ENCODE peak calls at places on chromosomes 5 and 9, in eight cellular contexts. One of them, this sample, is unnamed.

GRCh38 chr9:76576344-76576743 is 117.4 kb downstream of the GCNT1 start:
- DNase-seq in brain microvascular endothelial cell: peak; percentile 86
- DNase-seq in GM12865: peak; percentile 68
- DNase-seq in CD8-positive, alpha-beta T cell: peak; percentile 44
- DNase-seq in endodermal cell: no peak
- DNase-seq in astrocyte: peak; percentile 98
- DNase-seq in AG09309: peak; percentile 86
- DNase-seq in HFF-Myc: peak; percentile 44
- DNase-seq in this sample: peak; percentile 76

GRCh38 chr9:84750152-84750865 is 80.8 kb downstream of the NTRK2 start:
- DNase-seq in AG09309: no peak
- DNase-seq in CD8-positive, alpha-beta T cell: no peak
- DNase-seq in HFF-Myc: no peak
- DNase-seq in astrocyte: no peak
- DNase-seq in GM12865: peak; percentile 44
- DNase-seq in brain microvascular endothelial cell: no peak
- DNase-seq in endodermal cell: no peak
- DNase-seq in this sample: no peak

GRCh38 chr5:125064610-125065009 is 318.2 kb upstream of the ZNF608 start:
- DNase-seq in HFF-Myc: no peak
- DNase-seq in astrocyte: peak; percentile 78
- DNase-seq in endodermal cell: no peak
- DNase-seq in brain microvascular endothelial cell: no peak
- DNase-seq in CD8-positive, alpha-beta T cell: no peak
- DNase-seq in GM12865: no peak
- DNase-seq in AG09309: no peak
- DNase-seq in this sample: no peak

GRCh38 chr5:67941750-67942450 is 273.7 kb upstream of the PIK3R1 start:
- DNase-seq in astrocyte: peak; percentile 70
- DNase-seq in AG09309: peak; percentile 38
- DNase-seq in CD8-positive, alpha-beta T cell: no peak
- DNase-seq in GM12865: no peak
- DNase-seq in endodermal cell: no peak
- DNase-seq in brain microvascular endothelial cell: no peak
- DNase-seq in HFF-Myc: no peak
- DNase-seq in this sample: peak; percentile 76

GRCh38 chr5:125481506-125482455 is 735.3 kb upstream of the ZNF608 start:
- DNase-seq in brain microvascular endothelial cell: no peak
- DNase-seq in AG09309: no peak
- DNase-seq in astrocyte: no peak
- DNase-seq in CD8-positive, alpha-beta T cell: no peak
- DNase-seq in GM12865: no peak
- DNase-seq in endodermal cell: no peak
- DNase-seq in HFF-Myc: no peak
- DNase-seq in this sample: no peak

GRCh38 chr9:137452761-137453642 is 6.1 kb downstream of the NSMF start:
- DNase-seq in CD8-positive, alpha-beta T cell: peak; percentile 12
- DNase-seq in astrocyte: no peak
- DNase-seq in HFF-Myc: no peak
- DNase-seq in endodermal cell: no peak
- DNase-seq in GM12865: no peak
- DNase-seq in brain microvascular endothelial cell: no peak
- DNase-seq in AG09309: no peak
- DNase-seq in this sample: no peak

GRCh38 chr9:92147854-92148184 is 32.6 kb upstream of the SPTLC1 start:
- DNase-seq in AG09309: no peak
- DNase-seq in endodermal cell: no peak
- DNase-seq in astrocyte: no peak
- DNase-seq in HFF-Myc: no peak
- DNase-seq in GM12865: no peak
- DNase-seq in brain microvascular endothelial cell: peak; percentile 24
- DNase-seq in CD8-positive, alpha-beta T cell: no peak
- DNase-seq in this sample: peak; percentile 13

GRCh38 chr9:125214186-125214585 is 13.8 kb downstream of the RABEPK start:
- DNase-seq in GM12865: no peak
- DNase-seq in AG09309: no peak
- DNase-seq in astrocyte: no peak
- DNase-seq in brain microvascular endothelial cell: no peak
- DNase-seq in endodermal cell: no peak
- DNase-seq in HFF-Myc: no peak
- DNase-seq in CD8-positive, alpha-beta T cell: no peak
- DNase-seq in this sample: no peak

GRCh38 chr5:95962785-95963184 is 1.1 kb upstream of the ELL2 start:
- DNase-seq in CD8-positive, alpha-beta T cell: no peak
- DNase-seq in GM12865: no peak
- DNase-seq in brain microvascular endothelial cell: peak; percentile 29
- DNase-seq in astrocyte: no peak
- DNase-seq in AG09309: no peak
- DNase-seq in endodermal cell: peak; percentile 87
- DNase-seq in HFF-Myc: no peak
- DNase-seq in this sample: no peak

GRCh38 chr9:2418619-2419018 is 203.0 kb upstream of the VLDLR start:
- DNase-seq in CD8-positive, alpha-beta T cell: no peak
- DNase-seq in brain microvascular endothelial cell: peak; percentile 39
- DNase-seq in astrocyte: peak; percentile 83
- DNase-seq in HFF-Myc: peak; percentile 15
- DNase-seq in AG09309: peak; percentile 35
- DNase-seq in endodermal cell: peak; percentile 64
- DNase-seq in GM12865: no peak
- DNase-seq in this sample: peak; percentile 91

GRCh38 chr9:130847306-130848217 is 12.5 kb downstream of the ABL1 start:
- DNase-seq in AG09309: peak; percentile 100
- DNase-seq in brain microvascular endothelial cell: peak; percentile 97
- DNase-seq in GM12865: no peak
- DNase-seq in endodermal cell: peak; percentile 78
- DNase-seq in CD8-positive, alpha-beta T cell: no peak
- DNase-seq in astrocyte: peak; percentile 100
- DNase-seq in HFF-Myc: peak; percentile 96
- DNase-seq in this sample: peak; percentile 100

GRCh38 chr9:117415584-117415937 is 704 bp upstream of the ASTN2 start:
- DNase-seq in CD8-positive, alpha-beta T cell: no peak
- DNase-seq in AG09309: no peak
- DNase-seq in endodermal cell: peak; percentile 75
- DNase-seq in astrocyte: no peak
- DNase-seq in brain microvascular endothelial cell: no peak
- DNase-seq in HFF-Myc: no peak
- DNase-seq in GM12865: no peak
- DNase-seq in this sample: no peak

GRCh38 chr9:122060481-122060880 is 32.6 kb downstream of the TTLL11 start:
- DNase-seq in endodermal cell: no peak
- DNase-seq in brain microvascular endothelial cell: no peak
- DNase-seq in GM12865: no peak
- DNase-seq in astrocyte: no peak
- DNase-seq in AG09309: no peak
- DNase-seq in HFF-Myc: no peak
- DNase-seq in CD8-positive, alpha-beta T cell: no peak
- DNase-seq in this sample: no peak
- H3K4me3 ChIP-seq in endodermal cell: no peak overlapping the region
- H3K4me3 ChIP-seq in brain microvascular endothelial cell: no peak overlapping the region
- H3K4me3 ChIP-seq in GM12865: no peak overlapping the region
- H3K4me3 ChIP-seq in astrocyte: no peak overlapping the region
- H3K4me3 ChIP-seq in AG09309: no peak overlapping the region
- H3K4me3 ChIP-seq in HFF-Myc: no peak overlapping the region
- H3K4me3 ChIP-seq in CD8-positive, alpha-beta T cell: no peak overlapping the region
- H3K4me3 ChIP-seq in this sample: no peak overlapping the region

GRCh38 chr5:160511280-160511929 is 89.8 kb downstream of the PTTG1 start:
- DNase-seq in astrocyte: no peak
- DNase-seq in endodermal cell: peak; percentile 30
- DNase-seq in HFF-Myc: no peak
- DNase-seq in brain microvascular endothelial cell: no peak
- DNase-seq in AG09309: no peak
- DNase-seq in GM12865: no peak
- DNase-seq in CD8-positive, alpha-beta T cell: no peak
- DNase-seq in this sample: no peak

GRCh38 chr5:160507181-160507811 is 85.6 kb downstream of the PTTG1 start:
- DNase-seq in HFF-Myc: peak; percentile 14
- DNase-seq in astrocyte: peak; percentile 83
- DNase-seq in AG09309: peak; percentile 16
- DNase-seq in endodermal cell: peak; percentile 40
- DNase-seq in GM12865: peak; percentile 51
- DNase-seq in brain microvascular endothelial cell: peak; percentile 76
- DNase-seq in CD8-positive, alpha-beta T cell: no peak
- DNase-seq in this sample: peak; percentile 34

GRCh38 chr5:160508780-160509361 is 87.2 kb downstream of the PTTG1 start:
- DNase-seq in endodermal cell: peak; percentile 85
- DNase-seq in AG09309: peak; percentile 79
- DNase-seq in CD8-positive, alpha-beta T cell: peak; percentile 62
- DNase-seq in HFF-Myc: peak; percentile 81
- DNase-seq in GM12865: peak; percentile 91
- DNase-seq in astrocyte: peak; percentile 86
- DNase-seq in brain microvascular endothelial cell: peak; percentile 94
- DNase-seq in this sample: peak; percentile 89

GRCh38 chr5:160504906-160505305 is 83.3 kb downstream of the PTTG1 start:
- DNase-seq in GM12865: no peak
- DNase-seq in brain microvascular endothelial cell: no peak
- DNase-seq in HFF-Myc: no peak
- DNase-seq in AG09309: no peak
- DNase-seq in endodermal cell: no peak
- DNase-seq in CD8-positive, alpha-beta T cell: no peak
- DNase-seq in astrocyte: no peak
- DNase-seq in this sample: no peak

DNA sequence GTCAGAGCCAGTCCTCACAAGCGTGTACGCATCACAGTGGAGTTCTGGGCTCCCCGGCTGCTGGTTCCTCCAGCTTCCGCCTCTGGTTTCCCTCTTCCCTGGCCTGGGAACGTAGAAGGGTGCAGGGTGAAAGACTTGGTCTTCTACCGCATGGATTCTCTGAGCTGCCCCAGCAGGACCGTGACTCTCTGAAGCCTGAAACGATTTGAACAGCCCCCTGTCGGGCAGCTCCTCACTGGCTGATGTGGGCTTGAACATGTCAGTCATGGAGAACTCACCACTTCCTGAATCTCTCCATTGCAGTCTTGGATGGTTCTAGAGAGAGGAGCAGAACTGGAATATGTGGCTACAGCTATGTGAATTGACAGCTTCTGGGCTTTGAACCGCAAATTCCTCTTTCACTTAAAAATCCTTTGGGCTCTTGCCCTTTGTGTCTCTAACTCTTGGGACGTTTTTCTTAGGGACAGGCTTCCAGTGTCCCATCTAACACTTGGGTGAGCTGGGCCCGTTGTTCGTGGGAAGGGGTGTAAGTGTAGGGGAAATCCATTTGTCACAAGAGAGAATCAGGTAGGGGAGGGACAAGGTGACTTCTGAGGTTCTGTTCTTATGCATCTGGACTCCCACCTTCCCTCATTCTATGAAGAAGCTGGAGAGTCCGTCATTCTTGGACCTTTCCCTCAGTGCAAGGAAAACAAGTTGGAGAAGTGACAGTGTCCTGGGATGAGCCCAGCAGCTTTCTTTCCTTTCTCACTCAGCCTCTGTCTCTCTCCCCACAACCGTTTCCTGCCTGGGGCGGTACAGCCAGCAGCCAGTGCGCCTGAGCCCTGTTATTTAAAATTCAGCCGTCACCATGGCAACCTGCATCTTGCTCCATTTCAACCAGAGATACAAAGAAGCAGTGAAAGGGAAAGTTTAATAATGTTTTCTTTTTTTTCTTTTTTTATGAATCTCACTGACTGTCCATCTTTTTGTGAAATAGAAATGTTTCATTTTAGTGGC is 84.7 kb downstream of the PTTG1 start:
- DNase-seq in HFF-Myc: peak; percentile 14
- DNase-seq in endodermal cell: peak; percentile 53
- DNase-seq in astrocyte: peak; percentile 43
- DNase-seq in brain microvascular endothelial cell: peak; percentile 70
- DNase-seq in GM12865: peak; percentile 83
- DNase-seq in CD8-positive, alpha-beta T cell: peak; percentile 73
- DNase-seq in AG09309: no peak
- DNase-seq in this sample: peak; percentile 67
- TF ChIP-seq CTCF in HFF-Myc: no peak
- TF ChIP-seq CTCF in endodermal cell: no peak
- TF ChIP-seq CTCF in astrocyte: no peak
- TF ChIP-seq CTCF in brain microvascular endothelial cell: no peak
- TF ChIP-seq CTCF in GM12865: no peak
- TF ChIP-seq CTCF in CD8-positive, alpha-beta T cell: no peak
- TF ChIP-seq CTCF in AG09309: no peak
- TF ChIP-seq CTCF in this sample: no peak

DNA sequence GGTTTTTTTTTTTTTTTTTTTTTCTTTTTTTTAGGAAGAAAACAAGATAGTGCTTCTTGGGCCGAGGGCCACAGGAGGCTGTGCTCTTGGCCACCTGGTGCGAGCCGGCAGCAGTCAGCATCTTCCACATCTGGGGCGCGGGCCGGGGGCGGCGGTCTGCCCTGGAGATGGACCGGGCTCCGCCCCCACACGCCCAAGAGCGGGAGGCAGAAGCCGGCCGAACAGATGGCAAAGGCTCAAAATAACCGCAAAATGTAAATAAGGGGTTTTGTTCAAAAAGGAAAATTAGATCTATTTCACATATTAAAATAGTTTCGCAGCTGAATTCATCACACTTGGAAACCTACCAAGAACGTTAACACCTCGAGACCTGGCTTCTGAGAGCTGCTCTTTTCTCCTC is 51.5 kb upstream of the UBAC1 start:
- DNase-seq in HFF-Myc: no peak
- DNase-seq in astrocyte: peak; percentile 28
- DNase-seq in brain microvascular endothelial cell: no peak
- DNase-seq in CD8-positive, alpha-beta T cell: no peak
- DNase-seq in endodermal cell: peak; percentile 40
- DNase-seq in GM12865: no peak
- DNase-seq in AG09309: no peak
- DNase-seq in this sample: peak; percentile 14
- H3K4me3 ChIP-seq in HFF-Myc: no peak overlapping the region
- H3K4me3 ChIP-seq in astrocyte: no peak overlapping the region
- H3K4me3 ChIP-seq in brain microvascular endothelial cell: no peak overlapping the region
- H3K4me3 ChIP-seq in CD8-positive, alpha-beta T cell: no peak overlapping the region
- H3K4me3 ChIP-seq in endodermal cell: no peak overlapping the region
- H3K4me3 ChIP-seq in GM12865: no peak overlapping the region
- H3K4me3 ChIP-seq in AG09309: no peak overlapping the region
- H3K4me3 ChIP-seq in this sample: no peak overlapping the region

GRCh38 chr9:93378276-93378675 is 73.2 kb upstream of the FAM120A start:
- DNase-seq in astrocyte: no peak
- DNase-seq in endodermal cell: no peak
- DNase-seq in GM12865: no peak
- DNase-seq in brain microvascular endothelial cell: no peak
- DNase-seq in AG09309: no peak
- DNase-seq in CD8-positive, alpha-beta T cell: no peak
- DNase-seq in HFF-Myc: no peak
- DNase-seq in this sample: peak; percentile 30

GRCh38 chr9:93379051-93379450 is 72.4 kb upstream of the FAM120A start:
- DNase-seq in endodermal cell: no peak
- DNase-seq in brain microvascular endothelial cell: no peak
- DNase-seq in GM12865: no peak
- DNase-seq in CD8-positive, alpha-beta T cell: no peak
- DNase-seq in AG09309: no peak
- DNase-seq in HFF-Myc: no peak
- DNase-seq in astrocyte: no peak
- DNase-seq in this sample: no peak

DNA sequence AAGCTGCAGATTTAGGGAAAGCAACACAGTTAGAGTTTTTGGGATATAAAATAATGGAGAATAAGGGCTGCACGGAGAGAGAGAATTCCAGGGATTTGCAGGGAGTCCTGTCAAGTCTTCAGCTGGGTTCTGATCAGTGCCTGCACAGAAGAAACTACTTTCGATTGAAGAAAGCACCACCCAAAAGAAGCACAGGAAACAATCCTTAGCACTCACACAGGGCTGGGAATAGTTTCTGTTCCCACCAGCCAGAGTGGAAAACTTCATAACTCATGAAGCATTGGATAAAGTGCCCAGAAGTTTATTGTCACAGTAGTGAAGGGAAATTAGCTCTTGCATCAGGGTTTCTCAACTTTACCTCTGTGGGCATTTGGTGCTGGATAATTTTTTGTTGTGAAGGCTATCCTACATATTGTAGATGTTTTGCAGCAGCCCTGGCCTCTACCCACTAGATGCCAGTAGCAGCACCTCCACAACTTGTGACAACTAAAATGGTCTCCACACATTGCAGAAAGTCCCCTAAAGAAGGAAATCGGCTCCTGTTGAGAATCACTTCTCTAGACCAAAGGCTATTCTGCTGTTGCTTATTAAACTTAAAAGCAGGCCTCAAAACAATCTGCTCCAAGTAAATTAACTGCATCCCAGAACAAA is 71.0 kb upstream of the FAM120A start:
- DNase-seq in brain microvascular endothelial cell: no peak
- DNase-seq in endodermal cell: no peak
- DNase-seq in astrocyte: no peak
- DNase-seq in HFF-Myc: no peak
- DNase-seq in GM12865: no peak
- DNase-seq in CD8-positive, alpha-beta T cell: no peak
- DNase-seq in AG09309: no peak
- DNase-seq in this sample: no peak
- TF ChIP-seq CTCF in brain microvascular endothelial cell: no peak
- TF ChIP-seq CTCF in endodermal cell: peak; percentile 47
- TF ChIP-seq CTCF in astrocyte: no peak
- TF ChIP-seq CTCF in HFF-Myc: no peak
- TF ChIP-seq CTCF in GM12865: no peak
- TF ChIP-seq CTCF in CD8-positive, alpha-beta T cell: no peak
- TF ChIP-seq CTCF in AG09309: no peak
- TF ChIP-seq CTCF in this sample: no peak

This sample was measured in fibroblast of pulmonary artery.